ENCODE peak calls at places on chromosomes 1 and 21, in ten cellular contexts. J, N, H, W, X, E, T, P, U and I are unnamed samples.
A peak's percentile ranks its signal among the peaks of the same experiment; 100 is the strongest.

GRCh38 chr1:211118407-211119102 is 15.4 kb downstream of the KCNH1 start:
- DNase-seq in N (no peak), X (no peak), J (no peak), P (no peak), U (no peak), W (no peak), T (no peak), E (no peak), H (peak; percentile 21), I (no peak)

GRCh38 chr1:204880906-204881305 is 10.2 kb downstream of the NFASC start:
- DNase-seq in J (no peak), X (no peak), P (no peak), W (no peak), T (no peak), N (no peak), U (no peak), E (peak; percentile 52), H (no peak), I (no peak)

GRCh38 chr1:115283249-115283648 is 54.8 kb downstream of the NGF start:
- DNase-seq in P (no peak), X (no peak), T (no peak), N (no peak), J (no peak), U (no peak), H (no peak), W (no peak), E (no peak), I (no peak)

GRCh38 chr21:14057313-14057712 is 153.4 kb downstream of the LIPI start:
- DNase-seq in X (no peak), U (no peak), J (no peak), P (no peak), W (no peak), H (no peak), T (no peak), N (no peak), E (no peak), I (no peak)

GRCh38 chr1:186442651-186443114 is 18.2 kb downstream of the PDC start:
- DNase-seq in H (peak; percentile 3), E (no peak), X (no peak), W (no peak), J (no peak), T (no peak), N (no peak), P (peak; percentile 51), U (no peak), I (no peak)

GRCh38 chr1:7339014-7339413 is 432.1 kb upstream of the VAMP3 start:
- DNase-seq in N (no peak), J (no peak), H (no peak), W (no peak), T (no peak), E (no peak), P (no peak), U (no peak), X (no peak), I (no peak)

GRCh38 chr1:236103646-236104218 is 38.6 kb upstream of the GPR137B start:
- DNase-seq in T (peak; percentile 65), E (peak; percentile 85), H (peak; percentile 42), N (no peak), X (peak; percentile 51), J (no peak), P (no peak), U (peak; percentile 77), W (no peak), I (no peak)

GRCh38 chr1:20252587-20252986 is 38.1 kb upstream of the VWA5B1 start:
- DNase-seq in W (no peak), T (no peak), P (no peak), X (no peak), U (no peak), J (no peak), N (no peak), H (no peak), E (no peak), I (no peak)

GRCh38 chr1:227793948-227794812 is 21.3 kb upstream of the PRSS38 start:
- DNase-seq in X (peak; percentile 54), E (no peak), T (peak; percentile 41), N (peak; percentile 76), U (peak; percentile 47), H (peak; percentile 70), W (no peak), P (no peak), J (peak; percentile 85), I (no peak)
- H3K27ac ChIP-seq in X (no peak overlapping the region), E (no peak overlapping the region), T (no peak overlapping the region), N (no peak overlapping the region), U (peak overlapping the region; percentile 83), H (no peak overlapping the region), W (no peak overlapping the region), P (no peak overlapping the region), J (peak overlapping the region; percentile 89), I (no peak overlapping the region)

DNA sequence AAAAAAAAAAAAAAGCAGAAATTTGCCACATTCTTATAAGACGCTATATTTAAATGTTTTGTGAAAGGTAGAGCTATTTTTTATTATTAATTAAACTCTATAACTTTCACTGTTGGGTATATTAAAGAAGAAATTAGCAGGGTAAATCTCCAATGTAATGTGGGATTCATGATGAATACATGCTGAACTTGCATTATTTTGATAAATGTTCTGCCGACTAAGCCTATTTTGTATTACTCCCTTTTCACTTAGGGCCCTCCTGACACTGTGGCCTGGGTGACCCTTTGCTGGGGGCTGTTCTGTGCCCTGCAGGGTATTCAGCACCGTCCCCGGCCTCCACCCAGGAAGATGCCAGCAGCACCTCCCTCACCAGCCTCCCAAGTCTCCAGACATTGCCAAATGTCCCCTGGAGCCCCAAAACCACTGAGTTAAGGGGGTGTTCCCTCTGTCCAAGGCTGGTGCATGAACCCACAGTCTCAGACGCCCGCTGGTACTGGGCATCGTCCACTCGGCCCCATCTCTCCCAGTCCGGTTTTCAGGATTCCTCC is 22.5 kb downstream of the RSPH1 start:
- DNase-seq in U (no peak), W (no peak), H (no peak), N (peak; percentile 41), P (no peak), E (no peak), T (no peak), X (no peak), J (no peak), I (no peak)
- H3K27ac ChIP-seq in U (peak overlapping the region; percentile 64), W (no peak overlapping the region), H (no peak overlapping the region), N (no peak overlapping the region), P (peak overlapping the region; percentile 69), E (no peak overlapping the region), T (peak overlapping the region; percentile 69), X (no peak overlapping the region), J (no peak overlapping the region), I (peak overlapping the region; percentile 64)

GRCh38 chr21:15552914-15553491 is 176.8 kb upstream of the USP25 start:
- DNase-seq in X (no peak), J (no peak), W (no peak), P (peak; percentile 39), T (no peak), E (peak; percentile 44), U (peak; percentile 15), H (no peak), N (no peak), I (no peak)

DNA sequence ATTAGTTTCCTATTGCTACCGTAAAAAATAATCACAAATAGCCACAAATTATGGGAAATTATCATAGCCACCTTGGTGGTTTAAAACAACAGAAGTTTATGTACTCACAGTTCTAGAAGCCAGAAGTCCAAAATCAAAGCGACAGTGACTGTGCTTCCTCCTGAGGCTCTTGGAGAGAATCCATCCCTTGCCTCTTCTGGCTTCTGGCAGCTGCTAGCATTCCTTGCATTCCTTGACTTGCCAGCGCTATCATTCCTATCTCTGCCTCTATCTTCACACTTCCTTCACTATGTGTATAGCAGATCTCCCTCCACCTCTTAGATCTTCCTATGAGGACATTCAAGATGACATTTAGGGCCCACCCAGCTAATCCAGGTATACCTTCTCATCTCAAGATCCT is 180.1 kb upstream of the USP25 start:
- DNase-seq in J (no peak), E (no peak), T (no peak), P (peak; percentile 22), N (no peak), X (no peak), W (no peak), U (no peak), H (no peak), I (no peak)
- H3K27ac ChIP-seq in J (no peak overlapping the region), E (no peak overlapping the region), T (no peak overlapping the region), P (no peak overlapping the region), N (no peak overlapping the region), X (no peak overlapping the region), W (no peak overlapping the region), U (no peak overlapping the region), H (no peak overlapping the region), I (no peak overlapping the region)

GRCh38 chr1:43857163-43857562 is 76.4 kb upstream of the ARTN start:
- DNase-seq in P (no peak), T (no peak), W (no peak), J (no peak), X (no peak), H (no peak), N (no peak), E (no peak), U (no peak), I (no peak)
- H3K27ac ChIP-seq in P (no peak overlapping the region), T (no peak overlapping the region), W (no peak overlapping the region), J (no peak overlapping the region), X (no peak overlapping the region), H (no peak overlapping the region), N (no peak overlapping the region), E (no peak overlapping the region), U (peak overlapping the region; percentile 92), I (no peak overlapping the region)

DNA sequence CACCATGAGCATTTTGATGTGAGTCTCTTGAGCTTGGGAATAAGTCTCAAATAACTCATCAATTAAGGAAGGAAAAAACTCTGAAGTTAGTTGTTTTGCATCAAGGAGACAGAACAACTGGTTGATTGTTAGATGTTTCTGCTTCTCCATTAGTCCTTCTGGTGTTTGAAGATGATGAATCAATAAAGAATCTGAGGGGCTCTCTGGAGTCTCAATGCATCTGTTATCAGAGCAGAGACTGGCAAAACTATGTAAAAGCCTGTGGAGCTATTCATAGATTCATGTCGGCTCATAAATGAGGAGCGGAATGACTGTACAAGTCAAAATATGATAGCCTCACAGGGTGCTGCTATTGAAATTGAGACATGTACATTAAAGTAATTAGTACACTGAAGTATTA is 73.3 kb upstream of the ZC3H11B start:
- DNase-seq in X (no peak), J (no peak), E (no peak), U (no peak), H (no peak), W (no peak), T (no peak), N (no peak), P (no peak), I (no peak)
- H3K27ac ChIP-seq in X (no peak overlapping the region), J (no peak overlapping the region), E (no peak overlapping the region), U (no peak overlapping the region), H (no peak overlapping the region), W (no peak overlapping the region), T (no peak overlapping the region), N (no peak overlapping the region), P (no peak overlapping the region), I (no peak overlapping the region)

DNA sequence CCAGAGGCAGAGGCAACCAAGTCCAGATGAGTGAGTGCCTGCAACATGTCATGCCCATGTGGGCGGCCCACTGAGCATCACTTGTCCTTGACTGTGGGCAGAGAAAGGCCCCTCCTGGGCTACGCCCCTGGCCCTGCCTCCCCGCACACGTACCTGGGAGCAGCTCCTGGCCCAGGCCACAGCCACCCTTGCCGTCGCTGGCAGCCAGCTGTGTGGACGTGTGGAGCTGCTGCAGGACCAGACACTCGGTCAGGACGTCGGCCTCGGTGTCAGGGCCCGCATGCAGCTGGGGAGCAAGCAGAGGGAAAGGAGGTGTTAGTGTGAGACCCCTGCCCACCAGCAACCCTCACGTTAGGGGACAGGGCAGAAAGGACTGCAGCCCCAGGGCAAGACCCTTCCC is 61.3 kb downstream of the DMRTB1 start:
- DNase-seq in U (no peak), E (no peak), H (no peak), P (no peak), J (no peak), N (no peak), T (no peak), X (no peak), W (no peak), I (no peak)
- H3K27ac ChIP-seq in U (no peak overlapping the region), E (no peak overlapping the region), H (no peak overlapping the region), P (no peak overlapping the region), J (no peak overlapping the region), N (no peak overlapping the region), T (no peak overlapping the region), X (no peak overlapping the region), W (no peak overlapping the region), I (no peak overlapping the region)

GRCh38 chr1:214550339-214551051 is 907 bp downstream of the PTPN14 start:
- DNase-seq in E (no peak), T (no peak), P (peak; percentile 25), U (peak; percentile 50), N (no peak), W (peak; percentile 32), J (no peak), H (peak; percentile 45), X (peak; percentile 14), I (no peak)
- H3K27ac ChIP-seq in E (no peak overlapping the region), T (peak overlapping the region; percentile 91), P (peak overlapping the region; percentile 91), U (peak overlapping the region; percentile 99), N (peak overlapping the region; percentile 97), W (peak overlapping the region; percentile 96), J (peak overlapping the region; percentile 99), H (peak overlapping the region; percentile 99), X (peak overlapping the region; percentile 99), I (peak overlapping the region; percentile 97)